ENCODE peak calls at places on chromosomes 1 and 21, in five cellular contexts. One of them, this sample, is unnamed.

GRCh38 chr1:58116284-58116683 is 430.2 kb downstream of the OMA1 start:
- DNase-seq in CD8-positive, alpha-beta T cell: no peak
- DNase-seq in stimulated activated naive CD4-positive, alpha-beta T cell: no peak
- DNase-seq in stimulated activated naive CD8-positive, alpha-beta T cell treated with anti-CD3 and anti-CD28 coated beads, Interleukin-15, Interleukin-2, amounts not matched to agents 100 U/mL and 50 U/mL, for 24 hours: no peak
- DNase-seq in GM12891: no peak
- DNase-seq in this sample: no peak

GRCh38 chr1:14372526-14372925 is 226.0 kb upstream of the KAZN start:
- DNase-seq in stimulated activated naive CD4-positive, alpha-beta T cell: no peak
- DNase-seq in CD8-positive, alpha-beta T cell: no peak
- DNase-seq in stimulated activated naive CD8-positive, alpha-beta T cell treated with anti-CD3 and anti-CD28 coated beads, Interleukin-15, Interleukin-2, amounts not matched to agents 100 U/mL and 50 U/mL, for 24 hours: no peak
- DNase-seq in GM12891: no peak
- DNase-seq in this sample: no peak

GRCh38 chr21:26840912-26841311 is 4.3 kb downstream of the ADAMTS1 start:
- DNase-seq in stimulated activated naive CD8-positive, alpha-beta T cell treated with anti-CD3 and anti-CD28 coated beads, Interleukin-15, Interleukin-2, amounts not matched to agents 100 U/mL and 50 U/mL, for 24 hours: no peak
- DNase-seq in GM12891: no peak
- DNase-seq in CD8-positive, alpha-beta T cell: no peak
- DNase-seq in stimulated activated naive CD4-positive, alpha-beta T cell: no peak
- DNase-seq in this sample: no peak

GRCh38 chr1:109497449-109498160 is 3.7 kb downstream of the CYB561D1 start:
- DNase-seq in CD8-positive, alpha-beta T cell: no peak
- DNase-seq in stimulated activated naive CD4-positive, alpha-beta T cell: no peak
- DNase-seq in GM12891: no peak
- DNase-seq in stimulated activated naive CD8-positive, alpha-beta T cell treated with anti-CD3 and anti-CD28 coated beads, Interleukin-15, Interleukin-2, amounts not matched to agents 100 U/mL and 50 U/mL, for 24 hours: no peak
- DNase-seq in this sample: no peak

GRCh38 chr1:210376836-210377377 is 48.2 kb downstream of the HHAT start:
- DNase-seq in CD8-positive, alpha-beta T cell: no peak
- DNase-seq in stimulated activated naive CD8-positive, alpha-beta T cell treated with anti-CD3 and anti-CD28 coated beads, Interleukin-15, Interleukin-2, amounts not matched to agents 100 U/mL and 50 U/mL, for 24 hours: no peak
- DNase-seq in stimulated activated naive CD4-positive, alpha-beta T cell: no peak
- DNase-seq in GM12891: no peak
- DNase-seq in this sample: no peak

GRCh38 chr1:65079941-65080340 is 68.1 kb upstream of the AK4 start:
- DNase-seq in GM12891: no peak
- DNase-seq in CD8-positive, alpha-beta T cell: no peak
- DNase-seq in stimulated activated naive CD4-positive, alpha-beta T cell: no peak
- DNase-seq in stimulated activated naive CD8-positive, alpha-beta T cell treated with anti-CD3 and anti-CD28 coated beads, Interleukin-15, Interleukin-2, amounts not matched to agents 100 U/mL and 50 U/mL, for 24 hours: no peak
- DNase-seq in this sample: no peak

GRCh38 chr1:213162338-213162737 is 111.3 kb downstream of the RPS6KC1 start:
- DNase-seq in GM12891: no peak
- DNase-seq in stimulated activated naive CD8-positive, alpha-beta T cell treated with anti-CD3 and anti-CD28 coated beads, Interleukin-15, Interleukin-2, amounts not matched to agents 100 U/mL and 50 U/mL, for 24 hours: no peak
- DNase-seq in CD8-positive, alpha-beta T cell: no peak
- DNase-seq in stimulated activated naive CD4-positive, alpha-beta T cell: no peak
- DNase-seq in this sample: no peak

GRCh38 chr1:233138794-233139544 is 156.6 kb downstream of the PCNX2 start:
- DNase-seq in GM12891: no peak
- DNase-seq in CD8-positive, alpha-beta T cell: no peak
- DNase-seq in stimulated activated naive CD8-positive, alpha-beta T cell treated with anti-CD3 and anti-CD28 coated beads, Interleukin-15, Interleukin-2, amounts not matched to agents 100 U/mL and 50 U/mL, for 24 hours: no peak
- DNase-seq in stimulated activated naive CD4-positive, alpha-beta T cell: no peak
- DNase-seq in this sample: no peak

GRCh38 chr1:155254714-155255242 is 505 bp downstream of the ENTREP3 start:
- DNase-seq in stimulated activated naive CD8-positive, alpha-beta T cell treated with anti-CD3 and anti-CD28 coated beads, Interleukin-15, Interleukin-2, amounts not matched to agents 100 U/mL and 50 U/mL, for 24 hours: no peak
- DNase-seq in stimulated activated naive CD4-positive, alpha-beta T cell: no peak
- DNase-seq in CD8-positive, alpha-beta T cell: no peak
- DNase-seq in GM12891: no peak
- DNase-seq in this sample: no peak

GRCh38 chr1:219174672-219175564 is 1.2 kb downstream of the LYPLAL1 start:
- DNase-seq in stimulated activated naive CD4-positive, alpha-beta T cell: no peak
- DNase-seq in GM12891: no peak
- DNase-seq in CD8-positive, alpha-beta T cell: no peak
- DNase-seq in stimulated activated naive CD8-positive, alpha-beta T cell treated with anti-CD3 and anti-CD28 coated beads, Interleukin-15, Interleukin-2, amounts not matched to agents 100 U/mL and 50 U/mL, for 24 hours: peak
- DNase-seq in this sample: no peak

GRCh38 chr1:39898648-39899603 is 2.8 kb downstream of the MYCL start:
- DNase-seq in stimulated activated naive CD4-positive, alpha-beta T cell: no peak
- DNase-seq in GM12891: peak
- DNase-seq in CD8-positive, alpha-beta T cell: no peak
- DNase-seq in stimulated activated naive CD8-positive, alpha-beta T cell treated with anti-CD3 and anti-CD28 coated beads, Interleukin-15, Interleukin-2, amounts not matched to agents 100 U/mL and 50 U/mL, for 24 hours: no peak
- DNase-seq in this sample: no peak

GRCh38 chr1:110068646-110069301 is 1.7 kb downstream of the ALX3 start:
- DNase-seq in stimulated activated naive CD4-positive, alpha-beta T cell: no peak
- DNase-seq in stimulated activated naive CD8-positive, alpha-beta T cell treated with anti-CD3 and anti-CD28 coated beads, Interleukin-15, Interleukin-2, amounts not matched to agents 100 U/mL and 50 U/mL, for 24 hours: peak
- DNase-seq in GM12891: peak
- DNase-seq in CD8-positive, alpha-beta T cell: no peak
- DNase-seq in this sample: no peak

GRCh38 chr1:115790356-115790755 is 21.8 kb upstream of the CASQ2 start:
- DNase-seq in GM12891: no peak
- DNase-seq in stimulated activated naive CD8-positive, alpha-beta T cell treated with anti-CD3 and anti-CD28 coated beads, Interleukin-15, Interleukin-2, amounts not matched to agents 100 U/mL and 50 U/mL, for 24 hours: no peak
- DNase-seq in stimulated activated naive CD4-positive, alpha-beta T cell: no peak
- DNase-seq in CD8-positive, alpha-beta T cell: no peak
- DNase-seq in this sample: no peak

GRCh38 chr1:240501115-240501514 is 110.8 kb downstream of the GREM2 start:
- DNase-seq in stimulated activated naive CD8-positive, alpha-beta T cell treated with anti-CD3 and anti-CD28 coated beads, Interleukin-15, Interleukin-2, amounts not matched to agents 100 U/mL and 50 U/mL, for 24 hours: no peak
- DNase-seq in GM12891: no peak
- DNase-seq in CD8-positive, alpha-beta T cell: no peak
- DNase-seq in stimulated activated naive CD4-positive, alpha-beta T cell: no peak
- DNase-seq in this sample: no peak

GRCh38 chr1:19208710-19209438 is 1.2 kb downstream of the UBR4 start:
- DNase-seq in GM12891: no peak
- DNase-seq in stimulated activated naive CD4-positive, alpha-beta T cell: no peak
- DNase-seq in stimulated activated naive CD8-positive, alpha-beta T cell treated with anti-CD3 and anti-CD28 coated beads, Interleukin-15, Interleukin-2, amounts not matched to agents 100 U/mL and 50 U/mL, for 24 hours: no peak
- DNase-seq in CD8-positive, alpha-beta T cell: no peak
- DNase-seq in this sample: no peak

GRCh38 chr1:94562502-94563260 is 21.1 kb upstream of the F3 start:
- DNase-seq in stimulated activated naive CD4-positive, alpha-beta T cell: no peak
- DNase-seq in CD8-positive, alpha-beta T cell: no peak
- DNase-seq in stimulated activated naive CD8-positive, alpha-beta T cell treated with anti-CD3 and anti-CD28 coated beads, Interleukin-15, Interleukin-2, amounts not matched to agents 100 U/mL and 50 U/mL, for 24 hours: no peak
- DNase-seq in GM12891: no peak
- DNase-seq in this sample: no peak

GRCh38 chr1:81950037-81950436 is 149.3 kb downstream of the ADGRL2 start:
- DNase-seq in CD8-positive, alpha-beta T cell: no peak
- DNase-seq in stimulated activated naive CD4-positive, alpha-beta T cell: no peak
- DNase-seq in stimulated activated naive CD8-positive, alpha-beta T cell treated with anti-CD3 and anti-CD28 coated beads, Interleukin-15, Interleukin-2, amounts not matched to agents 100 U/mL and 50 U/mL, for 24 hours: no peak
- DNase-seq in GM12891: no peak
- DNase-seq in this sample: no peak

This sample was measured in stimulated activated naive B cell treated with anti-CD40 and anti-IgM and Interleukin-4, amounts not matched to agents 10 μg/mL and 1 μg/mL and 100 μg/mL, for 72 hours.